ENCODE peak calls at places on chromosomes 16 and 17, in seven cellular contexts. One of them, this sample, is unnamed.

GRCh38 chr16:30927789-30928378 is 4.5 kb downstream of the FBXL19 start:
- DNase-seq in HEK293T: peak
- DNase-seq in KBM-7: peak
- DNase-seq in foreskin fibroblast: no peak
- DNase-seq in epithelial cell of proximal tubule: no peak
- DNase-seq in amniotic stem cell: no peak
- DNase-seq in dermis blood vessel endothelial cell: peak
- DNase-seq in this sample: peak

GRCh38 chr16:84357191-84357651 is 11.1 kb upstream of the ATP2C2 start:
- DNase-seq in dermis blood vessel endothelial cell: no peak
- DNase-seq in amniotic stem cell: no peak
- DNase-seq in KBM-7: peak
- DNase-seq in epithelial cell of proximal tubule: no peak
- DNase-seq in HEK293T: no peak
- DNase-seq in foreskin fibroblast: no peak
- DNase-seq in this sample: no peak

GRCh38 chr16:16021988-16022682 is 72.7 kb downstream of the ABCC1 start:
- DNase-seq in HEK293T: peak
- DNase-seq in KBM-7: peak
- DNase-seq in amniotic stem cell: peak
- DNase-seq in dermis blood vessel endothelial cell: peak
- DNase-seq in epithelial cell of proximal tubule: peak
- DNase-seq in foreskin fibroblast: peak
- DNase-seq in this sample: peak

GRCh38 chr17:73595068-73595865 is 49.0 kb downstream of the SDK2 start:
- DNase-seq in dermis blood vessel endothelial cell: no peak
- DNase-seq in foreskin fibroblast: no peak
- DNase-seq in KBM-7: peak
- DNase-seq in amniotic stem cell: no peak
- DNase-seq in epithelial cell of proximal tubule: no peak
- DNase-seq in HEK293T: peak
- DNase-seq in this sample: peak

GRCh38 chr17:77841742-77842141 is 116.8 kb upstream of the TNRC6C start:
- DNase-seq in epithelial cell of proximal tubule: no peak
- DNase-seq in dermis blood vessel endothelial cell: no peak
- DNase-seq in KBM-7: no peak
- DNase-seq in HEK293T: no peak
- DNase-seq in amniotic stem cell: no peak
- DNase-seq in foreskin fibroblast: no peak
- DNase-seq in this sample: no peak

GRCh38 chr17:40311575-40311974 is 2.6 kb downstream of the RARA start:
- DNase-seq in foreskin fibroblast: no peak
- DNase-seq in dermis blood vessel endothelial cell: peak
- DNase-seq in HEK293T: no peak
- DNase-seq in amniotic stem cell: no peak
- DNase-seq in epithelial cell of proximal tubule: no peak
- DNase-seq in KBM-7: peak
- DNase-seq in this sample: peak

GRCh38 chr16:4415538-4416199 is 727 bp downstream of the CORO7 start:
- DNase-seq in KBM-7: peak
- DNase-seq in foreskin fibroblast: no peak
- DNase-seq in epithelial cell of proximal tubule: no peak
- DNase-seq in amniotic stem cell: no peak
- DNase-seq in dermis blood vessel endothelial cell: peak
- DNase-seq in HEK293T: peak
- DNase-seq in this sample: peak

GRCh38 chr16:87581867-87582220 is 20.5 kb upstream of the JPH3 start:
- DNase-seq in HEK293T: peak
- DNase-seq in amniotic stem cell: peak
- DNase-seq in foreskin fibroblast: peak
- DNase-seq in KBM-7: no peak
- DNase-seq in epithelial cell of proximal tubule: peak
- DNase-seq in dermis blood vessel endothelial cell: peak
- DNase-seq in this sample: peak

GRCh38 chr17:75476274-75476673 is 19.8 kb downstream of the TMEM94 start:
- DNase-seq in amniotic stem cell: no peak
- DNase-seq in KBM-7: no peak
- DNase-seq in dermis blood vessel endothelial cell: no peak
- DNase-seq in HEK293T: no peak
- DNase-seq in epithelial cell of proximal tubule: no peak
- DNase-seq in foreskin fibroblast: no peak
- DNase-seq in this sample: no peak

GRCh38 chr17:75875940-75876189 is 2.5 kb downstream of the TRIM47 start:
- DNase-seq in dermis blood vessel endothelial cell: no peak
- DNase-seq in amniotic stem cell: no peak
- DNase-seq in foreskin fibroblast: no peak
- DNase-seq in epithelial cell of proximal tubule: no peak
- DNase-seq in KBM-7: no peak
- DNase-seq in HEK293T: no peak
- DNase-seq in this sample: no peak

GRCh38 chr16:70442344-70442743 is 3.4 kb upstream of the ST3GAL2 start:
- DNase-seq in amniotic stem cell: no peak
- DNase-seq in foreskin fibroblast: no peak
- DNase-seq in dermis blood vessel endothelial cell: no peak
- DNase-seq in HEK293T: no peak
- DNase-seq in KBM-7: no peak
- DNase-seq in epithelial cell of proximal tubule: no peak
- DNase-seq in this sample: no peak

GRCh38 chr16:64580558-64580957 is 541.3 kb downstream of the CDH11 start:
- DNase-seq in foreskin fibroblast: no peak
- DNase-seq in amniotic stem cell: no peak
- DNase-seq in HEK293T: no peak
- DNase-seq in dermis blood vessel endothelial cell: no peak
- DNase-seq in KBM-7: no peak
- DNase-seq in epithelial cell of proximal tubule: no peak
- DNase-seq in this sample: no peak

GRCh38 chr17:79912552-79913330 is 73.5 kb upstream of the CBX4 start:
- DNase-seq in HEK293T: no peak
- DNase-seq in amniotic stem cell: no peak
- DNase-seq in KBM-7: no peak
- DNase-seq in dermis blood vessel endothelial cell: no peak
- DNase-seq in epithelial cell of proximal tubule: no peak
- DNase-seq in foreskin fibroblast: no peak
- DNase-seq in this sample: no peak

GRCh38 chr16:87538594-87538993 is 45.8 kb upstream of the ZCCHC14 start:
- DNase-seq in HEK293T: no peak
- DNase-seq in KBM-7: no peak
- DNase-seq in epithelial cell of proximal tubule: no peak
- DNase-seq in amniotic stem cell: peak
- DNase-seq in dermis blood vessel endothelial cell: no peak
- DNase-seq in foreskin fibroblast: no peak
- DNase-seq in this sample: no peak

GRCh38 chr16:29784901-29785500 is 5.5 kb upstream of the KIF22 start:
- DNase-seq in KBM-7: no peak
- DNase-seq in foreskin fibroblast: peak
- DNase-seq in amniotic stem cell: peak
- DNase-seq in dermis blood vessel endothelial cell: peak
- DNase-seq in HEK293T: no peak
- DNase-seq in epithelial cell of proximal tubule: no peak
- DNase-seq in this sample: peak

GRCh38 chr16:13519871-13520270 is 400.1 kb upstream of the ERCC4 start:
- DNase-seq in HEK293T: no peak
- DNase-seq in KBM-7: no peak
- DNase-seq in epithelial cell of proximal tubule: no peak
- DNase-seq in dermis blood vessel endothelial cell: no peak
- DNase-seq in foreskin fibroblast: no peak
- DNase-seq in amniotic stem cell: no peak
- DNase-seq in this sample: no peak

GRCh38 chr17:40093005-40093579 is 7.3 kb downstream of the NR1D1 start:
- DNase-seq in epithelial cell of proximal tubule: no peak
- DNase-seq in HEK293T: no peak
- DNase-seq in KBM-7: no peak
- DNase-seq in foreskin fibroblast: no peak
- DNase-seq in dermis blood vessel endothelial cell: no peak
- DNase-seq in amniotic stem cell: no peak
- DNase-seq in this sample: peak

GRCh38 chr17:75824050-75824552 is 20.1 kb downstream of the UNC13D start:
- DNase-seq in foreskin fibroblast: no peak
- DNase-seq in dermis blood vessel endothelial cell: no peak
- DNase-seq in KBM-7: no peak
- DNase-seq in epithelial cell of proximal tubule: no peak
- DNase-seq in amniotic stem cell: no peak
- DNase-seq in HEK293T: no peak
- DNase-seq in this sample: no peak

GRCh38 chr16:8493885-8494487 is 96.3 kb downstream of the TMEM114 start:
- DNase-seq in amniotic stem cell: no peak
- DNase-seq in KBM-7: no peak
- DNase-seq in foreskin fibroblast: no peak
- DNase-seq in HEK293T: no peak
- DNase-seq in dermis blood vessel endothelial cell: no peak
- DNase-seq in epithelial cell of proximal tubule: no peak
- DNase-seq in this sample: no peak

GRCh38 chr17:49015924-49016774 is 19.0 kb downstream of the IGF2BP1 start:
- DNase-seq in epithelial cell of proximal tubule: no peak
- DNase-seq in KBM-7: no peak
- DNase-seq in dermis blood vessel endothelial cell: no peak
- DNase-seq in amniotic stem cell: no peak
- DNase-seq in HEK293T: no peak
- DNase-seq in foreskin fibroblast: no peak
- DNase-seq in this sample: no peak

GRCh38 chr17:3543453-3543852 is 14.2 kb downstream of the TRPV3 start:
- DNase-seq in foreskin fibroblast: no peak
- DNase-seq in dermis blood vessel endothelial cell: no peak
- DNase-seq in epithelial cell of proximal tubule: no peak
- DNase-seq in HEK293T: no peak
- DNase-seq in KBM-7: no peak
- DNase-seq in amniotic stem cell: no peak
- DNase-seq in this sample: no peak

GRCh38 chr17:33674685-33675084 is 381.6 kb upstream of the ASIC2 start:
- DNase-seq in HEK293T: peak
- DNase-seq in foreskin fibroblast: peak
- DNase-seq in amniotic stem cell: no peak
- DNase-seq in dermis blood vessel endothelial cell: peak
- DNase-seq in epithelial cell of proximal tubule: no peak
- DNase-seq in KBM-7: peak
- DNase-seq in this sample: peak

GRCh38 chr17:80347948-80348351 is 67.0 kb upstream of the ENDOV start:
- DNase-seq in foreskin fibroblast: no peak
- DNase-seq in epithelial cell of proximal tubule: no peak
- DNase-seq in HEK293T: no peak
- DNase-seq in KBM-7: no peak
- DNase-seq in dermis blood vessel endothelial cell: no peak
- DNase-seq in amniotic stem cell: no peak
- DNase-seq in this sample: no peak

GRCh38 chr17:58764373-58764772 is 8.7 kb downstream of the PPM1E start:
- DNase-seq in HEK293T: no peak
- DNase-seq in amniotic stem cell: no peak
- DNase-seq in foreskin fibroblast: no peak
- DNase-seq in dermis blood vessel endothelial cell: no peak
- DNase-seq in KBM-7: peak
- DNase-seq in epithelial cell of proximal tubule: peak
- DNase-seq in this sample: peak

GRCh38 chr17:47905221-47905733 is 9.2 kb downstream of the SP2 start:
- DNase-seq in dermis blood vessel endothelial cell: peak
- DNase-seq in amniotic stem cell: peak
- DNase-seq in epithelial cell of proximal tubule: peak
- DNase-seq in foreskin fibroblast: peak
- DNase-seq in HEK293T: no peak
- DNase-seq in KBM-7: no peak
- DNase-seq in this sample: peak

GRCh38 chr17:7887038-7887481 is 1.5 kb upstream of the CHD3 start:
- DNase-seq in KBM-7: no peak
- DNase-seq in foreskin fibroblast: no peak
- DNase-seq in amniotic stem cell: no peak
- DNase-seq in dermis blood vessel endothelial cell: no peak
- DNase-seq in epithelial cell of proximal tubule: no peak
- DNase-seq in HEK293T: no peak
- DNase-seq in this sample: no peak

GRCh38 chr16:51556694-51557327 is 405.7 kb upstream of the SALL1 start:
- DNase-seq in amniotic stem cell: peak
- DNase-seq in epithelial cell of proximal tubule: no peak
- DNase-seq in KBM-7: no peak
- DNase-seq in foreskin fibroblast: peak
- DNase-seq in dermis blood vessel endothelial cell: peak
- DNase-seq in HEK293T: peak
- DNase-seq in this sample: no peak

GRCh38 chr17:75808905-75809621 is 24.5 kb downstream of the UNK start:
- DNase-seq in foreskin fibroblast: peak
- DNase-seq in amniotic stem cell: no peak
- DNase-seq in dermis blood vessel endothelial cell: peak
- DNase-seq in epithelial cell of proximal tubule: peak
- DNase-seq in HEK293T: no peak
- DNase-seq in KBM-7: no peak
- DNase-seq in this sample: no peak

GRCh38 chr17:46038414-46038813 is 39.4 kb downstream of the STH start:
- DNase-seq in amniotic stem cell: no peak
- DNase-seq in HEK293T: no peak
- DNase-seq in KBM-7: no peak
- DNase-seq in foreskin fibroblast: no peak
- DNase-seq in dermis blood vessel endothelial cell: no peak
- DNase-seq in epithelial cell of proximal tubule: no peak
- DNase-seq in this sample: peak

GRCh38 chr16:88318091-88318494 is 64.7 kb upstream of the ZNF469 start:
- DNase-seq in KBM-7: no peak
- DNase-seq in epithelial cell of proximal tubule: no peak
- DNase-seq in foreskin fibroblast: no peak
- DNase-seq in dermis blood vessel endothelial cell: no peak
- DNase-seq in HEK293T: no peak
- DNase-seq in amniotic stem cell: no peak
- DNase-seq in this sample: no peak

GRCh38 chr17:57195790-57196460 is 60.4 kb upstream of the MSI2 start:
- DNase-seq in foreskin fibroblast: no peak
- DNase-seq in HEK293T: no peak
- DNase-seq in dermis blood vessel endothelial cell: no peak
- DNase-seq in amniotic stem cell: no peak
- DNase-seq in KBM-7: no peak
- DNase-seq in epithelial cell of proximal tubule: no peak
- DNase-seq in this sample: no peak

GRCh38 chr16:83482545-83483162 is 325.1 kb upstream of the HSBP1 start:
- DNase-seq in epithelial cell of proximal tubule: no peak
- DNase-seq in KBM-7: no peak
- DNase-seq in dermis blood vessel endothelial cell: no peak
- DNase-seq in foreskin fibroblast: no peak
- DNase-seq in amniotic stem cell: no peak
- DNase-seq in HEK293T: no peak
- DNase-seq in this sample: no peak

GRCh38 chr17:56908061-56908542 is 5.7 kb downstream of the TRIM25 start:
- DNase-seq in foreskin fibroblast: no peak
- DNase-seq in amniotic stem cell: no peak
- DNase-seq in epithelial cell of proximal tubule: no peak
- DNase-seq in KBM-7: peak
- DNase-seq in HEK293T: no peak
- DNase-seq in dermis blood vessel endothelial cell: no peak
- DNase-seq in this sample: no peak

GRCh38 chr17:41919840-41920579 is 1.3 kb upstream of the ACLY start:
- DNase-seq in KBM-7: peak
- DNase-seq in amniotic stem cell: no peak
- DNase-seq in dermis blood vessel endothelial cell: no peak
- DNase-seq in epithelial cell of proximal tubule: no peak
- DNase-seq in HEK293T: no peak
- DNase-seq in foreskin fibroblast: peak
- DNase-seq in this sample: peak

GRCh38 chr16:2121853-2122252 is 13.8 kb downstream of the PKD1 start:
- DNase-seq in dermis blood vessel endothelial cell: no peak
- DNase-seq in foreskin fibroblast: no peak
- DNase-seq in HEK293T: no peak
- DNase-seq in KBM-7: no peak
- DNase-seq in amniotic stem cell: no peak
- DNase-seq in epithelial cell of proximal tubule: no peak
- DNase-seq in this sample: peak

GRCh38 chr17:75535119-75535537 is 9.6 kb downstream of the LLGL2 start:
- DNase-seq in dermis blood vessel endothelial cell: no peak
- DNase-seq in epithelial cell of proximal tubule: no peak
- DNase-seq in amniotic stem cell: no peak
- DNase-seq in HEK293T: no peak
- DNase-seq in KBM-7: no peak
- DNase-seq in foreskin fibroblast: no peak
- DNase-seq in this sample: no peak

GRCh38 chr16:1019934-1020305 is 38.4 kb downstream of the SOX8 start:
- DNase-seq in foreskin fibroblast: peak
- DNase-seq in amniotic stem cell: no peak
- DNase-seq in KBM-7: no peak
- DNase-seq in dermis blood vessel endothelial cell: no peak
- DNase-seq in epithelial cell of proximal tubule: no peak
- DNase-seq in HEK293T: no peak
- DNase-seq in this sample: peak

GRCh38 chr16:57795431-57795878 is 6.8 kb downstream of the KIFC3 start:
- DNase-seq in epithelial cell of proximal tubule: no peak
- DNase-seq in dermis blood vessel endothelial cell: peak
- DNase-seq in HEK293T: peak
- DNase-seq in amniotic stem cell: no peak
- DNase-seq in foreskin fibroblast: peak
- DNase-seq in KBM-7: peak
- DNase-seq in this sample: peak